ENCODE peak calls at places on chromosomes 6 and 20, in four cellular contexts. Y is K562, D is GM12878, G is GM12891. X is an unnamed sample.

GRCh38 chr6:125904871-125905270 is 51.7 kb upstream of the HINT3 start:
- DNase-seq in Y (no peak), D (peak; percentile 50), G (no peak), X (no peak)

GRCh38 chr6:7114744-7115451 is 7.1 kb downstream of the RREB1 start:
- DNase-seq in Y (no peak), D (no peak), G (no peak), X (no peak)

GRCh38 chr6:34656378-34657036 is 40.1 kb downstream of the ILRUN start:
- DNase-seq in Y (no peak), D (peak; percentile 97), G (peak; percentile 42), X (no peak)

GRCh38 chr6:42368156-42368555 is 83.6 kb downstream of the TRERF1 start:
- DNase-seq in Y (no peak), D (no peak), G (peak; percentile 34), X (no peak)

GRCh38 chr20:38199506-38200390 is 34.7 kb upstream of the TGM2 start:
- DNase-seq in Y (no peak), D (no peak), G (no peak), X (no peak)

GRCh38 chr6:131629656-131630055 is 1.6 kb upstream of the MED23 start:
- DNase-seq in Y (peak; percentile 16), D (no peak), G (no peak), X (no peak)

GRCh38 chr20:40600441-40601235 is 88.4 kb downstream of the MAFB start:
- DNase-seq in Y (no peak), D (no peak), G (no peak), X (no peak)

GRCh38 chr20:33172781-33173180 is 4.8 kb downstream of the BPIFA2 start:
- DNase-seq in Y (no peak), D (no peak), G (no peak), X (no peak)

GRCh38 chr6:28922841-28923317 is 906 bp downstream of the TRIM27 start:
- DNase-seq in Y (peak; percentile 63), D (no peak), G (no peak), X (peak; percentile 66)

GRCh38 chr6:48472535-48472934 is 361.5 kb upstream of the PTCHD4 start:
- DNase-seq in Y (no peak), D (no peak), G (no peak), X (no peak)

GRCh38 chr6:2188397-2188796 is 57.0 kb downstream of the GMDS start:
- DNase-seq in Y (no peak), D (no peak), G (no peak), X (no peak)

GRCh38 chr20:38873050-38873581 is 53.1 kb upstream of the FAM83D start:
- DNase-seq in Y (no peak), D (peak; percentile 91), G (peak; percentile 51), X (no peak)

GRCh38 chr6:57216235-57217101 is 5.6 kb downstream of the RAB23 start:
- DNase-seq in Y (no peak), D (no peak), G (no peak), X (no peak)

GRCh38 chr6:45946352-45946751 is 69.3 kb downstream of the CLIC5 start:
- DNase-seq in Y (no peak), D (no peak), G (no peak), X (no peak)

GRCh38 chr6:69164564-69165252 is 529.6 kb downstream of the ADGRB3 start:
- DNase-seq in Y (no peak), D (no peak), G (no peak), X (no peak)

GRCh38 chr6:116430860-116431259 is 30.3 kb upstream of the CALHM6 start:
- DNase-seq in Y (no peak), D (no peak), G (no peak), X (no peak)

GRCh38 chr6:131924881-131925474 is 26.2 kb downstream of the CCN2 start:
- DNase-seq in Y (no peak), D (no peak), G (no peak), X (no peak)

GRCh38 chr6:25239059-25239458 is 40.1 kb upstream of the CARMIL1 start:
- DNase-seq in Y (no peak), D (no peak), G (no peak), X (no peak)

GRCh38 chr20:38343798-38344701 is 2.2 kb upstream of the LBP start:
- DNase-seq in Y (no peak), D (no peak), G (no peak), X (no peak)

GRCh38 chr6:69796627-69797390 is at the start of gene LMBRD1:
- DNase-seq in Y (peak; percentile 95), D (peak; percentile 91), G (peak; percentile 75), X (peak; percentile 97)

GRCh38 chr20:37347891-37348642 is 2.1 kb downstream of the SRC start:
- DNase-seq in Y (peak; percentile 6), D (no peak), G (no peak), X (no peak)

GRCh38 chr6:155850408-155850841 is 394.8 kb upstream of the NOX3 start:
- DNase-seq in Y (no peak), D (no peak), G (no peak), X (no peak)

GRCh38 chr20:34045294-34045693 is 51.6 kb downstream of the RALY start:
- DNase-seq in Y (no peak), D (no peak), G (no peak), X (no peak)

GRCh38 chr6:39962831-39963230 is 28.6 kb upstream of the MOCS1 start:
- DNase-seq in Y (no peak), D (no peak), G (no peak), X (no peak)

GRCh38 chr6:884570-884969 is 191.6 kb upstream of the EXOC2 start:
- DNase-seq in Y (no peak), D (no peak), G (no peak), X (no peak)
- TF ChIP-seq SPI1 in Y (no peak), D (no peak), G (no peak), X (no peak)

GRCh38 chr20:63072231-63072791 is 65.5 kb upstream of the BHLHE23 start:
- DNase-seq in Y (no peak), D (no peak), G (no peak), X (no peak)

GRCh38 chr20:63073051-63073737 is 66.4 kb upstream of the BHLHE23 start:
- DNase-seq in Y (no peak), D (no peak), G (no peak), X (no peak)

GRCh38 chr20:63074182-63074581 is 67.4 kb upstream of the BHLHE23 start:
- DNase-seq in Y (no peak), D (no peak), G (no peak), X (no peak)

GRCh38 chr20:63074631-63075030 is 67.9 kb upstream of the BHLHE23 start:
- DNase-seq in Y (no peak), D (no peak), G (no peak), X (no peak)

GRCh38 chr20:63073738-63074065 is 66.9 kb upstream of the BHLHE23 start:
- DNase-seq in Y (no peak), D (no peak), G (no peak), X (no peak)
- TF ChIP-seq SPI1 in Y (no peak), D (no peak), G (no peak), X (no peak)

GRCh38 chr20:56391037-56391436 is 978 bp downstream of the AURKA start:
- DNase-seq in Y (no peak), D (no peak), G (no peak), X (peak; percentile 36)

GRCh38 chr20:56393653-56394052 is 1.2 kb downstream of the CSTF1 start:
- DNase-seq in Y (no peak), D (no peak), G (no peak), X (no peak)

GRCh38 chr20:56392282-56393132 is at the start of gene CSTF1:
- DNase-seq in Y (peak; percentile 100), D (peak; percentile 97), G (peak; percentile 97), X (peak; percentile 100)

GRCh38 chr20:56393133-56393472 is 658 bp downstream of the CSTF1 start:
- DNase-seq in Y (no peak), D (no peak), G (no peak), X (no peak)

GRCh38 chr20:56391596-56392281 is at the start of gene AURKA:
- DNase-seq in Y (no peak), D (no peak), G (no peak), X (no peak)
- TF ChIP-seq SPI1 in Y (no peak), D (no peak), G (no peak), X (no peak)

GRCh38 chr6:4805553-4806307 is 29.5 kb downstream of the CDYL start:
- DNase-seq in Y (no peak), D (no peak), G (no peak), X (no peak)
- TF ChIP-seq SPI1 in Y (no peak), D (no peak), G (no peak), X (no peak)

GRCh38 chr6:47182291-47182957 is 127.3 kb downstream of the TNFRSF21 start:
- DNase-seq in Y (no peak), D (no peak), G (no peak), X (no peak)
- TF ChIP-seq SPI1 in Y (no peak), D (no peak), G (no peak), X (no peak)

GRCh38 chr6:105193647-105194046 is 13.8 kb upstream of the POPDC3 start:
- DNase-seq in Y (no peak), D (no peak), G (no peak), X (no peak)
- TF ChIP-seq SPI1 in Y (no peak), D (no peak), G (no peak), X (no peak)

GRCh38 chr6:170206317-170206621 is 84.6 kb downstream of the DLL1 start:
- DNase-seq in Y (no peak), D (no peak), G (no peak), X (no peak)

GRCh38 chr6:170206931-170207431 is 83.9 kb downstream of the DLL1 start:
- DNase-seq in Y (no peak), D (no peak), G (no peak), X (no peak)

GRCh38 chr6:170208171-170208601 is 82.7 kb downstream of the DLL1 start:
- DNase-seq in Y (no peak), D (no peak), G (no peak), X (no peak)

GRCh38 chr6:170208651-170209353 is 82.1 kb downstream of the DLL1 start:
- DNase-seq in Y (no peak), D (no peak), G (no peak), X (no peak)

GRCh38 chr6:170207586-170207985 is 83.3 kb downstream of the DLL1 start:
- DNase-seq in Y (no peak), D (no peak), G (no peak), X (no peak)
- TF ChIP-seq SPI1 in Y (no peak), D (no peak), G (no peak), X (no peak)

GRCh38 chr6:53625315-53625714 is 40.2 kb downstream of the KLHL31 start:
- DNase-seq in Y (no peak), D (no peak), G (no peak), X (no peak)

GRCh38 chr6:53627391-53628218 is 38.0 kb downstream of the KLHL31 start:
- DNase-seq in Y (no peak), D (no peak), G (no peak), X (no peak)

GRCh38 chr6:53628354-53629119 is 37.0 kb downstream of the KLHL31 start:
- DNase-seq in Y (no peak), D (no peak), G (no peak), X (no peak)

GRCh38 chr6:53623497-53623896 is 42.1 kb downstream of the KLHL31 start:
- DNase-seq in Y (no peak), D (no peak), G (no peak), X (peak; percentile 91)

GRCh38 chr6:53624491-53624890 is 41.1 kb downstream of the KLHL31 start:
- DNase-seq in Y (no peak), D (no peak), G (no peak), X (peak; percentile 12)
- TF ChIP-seq SPI1 in Y (no peak), D (no peak), G (no peak), X (no peak)

X was measured in HL-60.